ENCODE peak calls at places on chromosomes 12 and 14, in eight cellular contexts. T is NCI-H2029 treated with DMSO at 0.1 percent for 48 hours, C is activated T-cell treated with anti-CD3 and anti-CD28 coated beads for 24 hours, J is globus pallidus, N is stomach, V is stromal cell of bone marrow, L is GM23248, H is NCI-H524. Q is an unnamed sample.

GRCh38 chr12:62801796-62802195 is 133.2 kb downstream of the PPM1H start:
- DNase-seq in T (no peak), C (no peak), J (no peak), N (no peak), V (no peak), L (no peak), H (no peak), Q (no peak)

GRCh38 chr12:51631591-51631990 is 40.6 kb downstream of the SCN8A start:
- DNase-seq in T (no peak), C (no peak), J (peak; percentile 12), N (no peak), V (peak; percentile 63), L (peak; percentile 88), H (peak; percentile 22), Q (no peak)

GRCh38 chr12:104710940-104711725 is 247.0 kb downstream of the SLC41A2 start:
- DNase-seq in T (no peak), C (no peak), J (peak; percentile 58), N (no peak), V (peak; percentile 69), L (peak; percentile 95), H (no peak), Q (no peak)

GRCh38 chr12:76863811-76864210 is 15.0 kb downstream of the CSRP2 start:
- DNase-seq in T (no peak), C (no peak), J (no peak), N (no peak), V (peak; percentile 39), L (peak; percentile 80), H (no peak), Q (no peak)

GRCh38 chr14:102557434-102558226 is 34.8 kb upstream of the RCOR1 start:
- DNase-seq in T (no peak), C (no peak), J (no peak), N (no peak), V (no peak), L (no peak), H (no peak), Q (no peak)

GRCh38 chr14:103064978-103065377 is 7.6 kb upstream of the CDC42BPB start:
- DNase-seq in T (no peak), C (no peak), J (no peak), N (no peak), V (no peak), L (no peak), H (no peak), Q (no peak)

GRCh38 chr12:124916370-124917134 is 2.1 kb upstream of the UBC start:
- DNase-seq in T (no peak), C (no peak), J (peak; percentile 85), N (peak; percentile 83), V (peak; percentile 94), L (peak; percentile 99), H (no peak), Q (peak; percentile 78)

GRCh38 chr12:108817909-108818308 is 39.5 kb downstream of the SSH1 start:
- DNase-seq in T (no peak), C (no peak), J (no peak), N (no peak), V (no peak), L (no peak), H (no peak), Q (no peak)

GRCh38 chr12:19994970-19995369 is 373.4 kb upstream of the PDE3A start:
- DNase-seq in T (no peak), C (no peak), J (no peak), N (no peak), V (no peak), L (peak; percentile 6), H (no peak), Q (no peak)

GRCh38 chr12:124588689-124589318 is 21.4 kb upstream of the NCOR2 start:
- DNase-seq in T (no peak), C (no peak), J (peak; percentile 17), N (no peak), V (peak; percentile 48), L (peak; percentile 92), H (no peak), Q (peak; percentile 72)